ENCODE peak calls at places on chromosome 3, in four cellular contexts. C is fibroblast of mammary gland, Y is A549, R is SJSA1. S is an unnamed sample.

GRCh38 chr3:30855390-30855789 is 39.1 kb downstream of the GADL1 start:
- DNase-seq in C (peak), Y (no peak), R (no peak), S (no peak)

GRCh38 chr3:30648670-30649357 is 42.4 kb downstream of the TGFBR2 start:
- DNase-seq in C (no peak), Y (no peak), R (no peak), S (no peak)

GRCh38 chr3:100197876-100198275 is 62.9 kb upstream of the TBC1D23 start:
- DNase-seq in C (no peak), Y (no peak), R (no peak), S (no peak)

GRCh38 chr3:188306435-188306980 is 152.6 kb downstream of the LPP start:
- DNase-seq in C (no peak), Y (no peak), R (no peak), S (no peak)

GRCh38 chr3:23819599-23820360 is 14.0 kb downstream of the UBE2E1 start:
- DNase-seq in C (no peak), Y (no peak), R (no peak), S (no peak)

GRCh38 chr3:9142346-9142745 is 107.1 kb downstream of the SRGAP3 start:
- DNase-seq in C (peak), Y (no peak), R (no peak), S (no peak)

GRCh38 chr3:14514323-14514720 is 25.8 kb downstream of the GRIP2 start:
- DNase-seq in C (no peak), Y (no peak), R (no peak), S (no peak)

GRCh38 chr3:12286927-12287726 is 1.7 kb upstream of the PPARG start:
- DNase-seq in C (no peak), Y (peak), R (no peak), S (no peak)

GRCh38 chr3:194310516-194310915 is 40.6 kb downstream of the CPN2 start:
- DNase-seq in C (no peak), Y (no peak), R (no peak), S (no peak)

GRCh38 chr3:112818289-112818688 is 28.4 kb downstream of the CD200R1L start:
- DNase-seq in C (peak), Y (no peak), R (no peak), S (no peak)

GRCh38 chr3:107897471-107898180 is 193.2 kb downstream of the CD47 start:
- DNase-seq in C (peak), Y (no peak), R (no peak), S (no peak)

GRCh38 chr3:127016043-127016343 is 33.1 kb downstream of the PLXNA1 start:
- DNase-seq in C (no peak), Y (no peak), R (no peak), S (no peak)

GRCh38 chr3:52245322-52246263 is at the start of gene PPM1M:
- DNase-seq in C (peak), Y (peak), R (peak), S (peak)

GRCh38 chr3:134874737-134875413 is 79.8 kb downstream of the EPHB1 start:
- DNase-seq in C (peak), Y (no peak), R (no peak), S (no peak)

GRCh38 chr3:44923634-44924033 is 49.2 kb downstream of the TGM4 start:
- DNase-seq in C (no peak), Y (no peak), R (no peak), S (no peak)

GRCh38 chr3:189331002-189331418 is 159.2 kb downstream of the TPRG1 start:
- DNase-seq in C (no peak), Y (no peak), R (no peak), S (no peak)

GRCh38 chr3:23923786-23924185 is 6.9 kb downstream of the RPL15 start:
- DNase-seq in C (no peak), Y (no peak), R (no peak), S (no peak)

GRCh38 chr3:71493372-71493771 is 90.2 kb downstream of the FOXP1 start:
- DNase-seq in C (no peak), Y (no peak), R (no peak), S (no peak)

GRCh38 chr3:14144423-14145075 is 19.7 kb downstream of the TMEM43 start:
- DNase-seq in C (peak), Y (peak), R (peak), S (peak)

GRCh38 chr3:43160664-43161063 is 54.8 kb upstream of the POMGNT2 start:
- DNase-seq in C (no peak), Y (no peak), R (no peak), S (no peak)

GRCh38 chr3:141514382-141514781 is 27.6 kb downstream of the RASA2 start:
- DNase-seq in C (no peak), Y (no peak), R (no peak), S (no peak)

GRCh38 chr3:105195260-105195659 is 171.4 kb upstream of the ALCAM start:
- DNase-seq in C (peak), Y (no peak), R (no peak), S (no peak)

GRCh38 chr3:66472313-66473134 is 28.3 kb downstream of the LRIG1 start:
- DNase-seq in C (peak), Y (peak), R (peak), S (no peak)

GRCh38 chr3:127728417-127728816 is 55.7 kb downstream of the ABTB1 start:
- DNase-seq in C (no peak), Y (no peak), R (no peak), S (no peak)

GRCh38 chr3:177772908-177773557 is 575.8 kb upstream of the TBL1XR1 start:
- DNase-seq in C (no peak), Y (no peak), R (no peak), S (no peak)

GRCh38 chr3:84961492-84962255 is 2.9 kb downstream of the CADM2 start:
- DNase-seq in C (no peak), Y (no peak), R (no peak), S (no peak)

GRCh38 chr3:13408890-13409289 is 11.2 kb downstream of the NUP210 start:
- DNase-seq in C (no peak), Y (no peak), R (no peak), S (no peak)

GRCh38 chr3:120448707-120449650 is 1.8 kb downstream of the FSTL1 start:
- DNase-seq in C (peak), Y (peak), R (peak), S (peak)

GRCh38 chr3:56926513-56927282 is 124.9 kb upstream of the ARHGEF3 start:
- DNase-seq in C (peak), Y (no peak), R (peak), S (no peak)

GRCh38 chr3:44982817-44983216 is 6.8 kb downstream of the EXOSC7 start:
- DNase-seq in C (no peak), Y (no peak), R (no peak), S (no peak)

GRCh38 chr3:126394179-126394976 is at the start of gene CFAP100:
- DNase-seq in C (peak), Y (no peak), R (no peak), S (peak)

DNA sequence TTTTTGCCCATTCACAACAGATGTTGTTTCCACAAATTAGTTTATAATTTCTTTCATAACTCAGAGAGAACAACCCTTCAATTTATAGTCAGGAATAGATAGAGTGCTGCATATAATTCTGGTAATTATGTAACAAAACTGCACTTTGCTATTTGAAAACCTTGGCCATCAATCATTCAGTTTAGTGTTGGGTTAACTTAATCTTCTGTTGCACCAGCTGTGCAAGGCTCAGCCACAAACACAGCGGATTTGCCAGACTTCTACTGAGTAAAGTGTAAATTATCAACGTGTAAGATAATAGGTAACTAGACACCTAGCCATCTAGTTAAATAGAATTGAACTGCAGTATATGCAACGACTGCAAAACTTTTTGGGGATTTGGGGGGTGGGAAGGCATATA is 1064.3 kb upstream of the EPHA6 start:
- DNase-seq in C (no peak), Y (no peak), R (no peak), S (no peak)
- H3K4me3 ChIP-seq in C (no peak), Y (no peak), R (no peak), S (no peak)

DNA sequence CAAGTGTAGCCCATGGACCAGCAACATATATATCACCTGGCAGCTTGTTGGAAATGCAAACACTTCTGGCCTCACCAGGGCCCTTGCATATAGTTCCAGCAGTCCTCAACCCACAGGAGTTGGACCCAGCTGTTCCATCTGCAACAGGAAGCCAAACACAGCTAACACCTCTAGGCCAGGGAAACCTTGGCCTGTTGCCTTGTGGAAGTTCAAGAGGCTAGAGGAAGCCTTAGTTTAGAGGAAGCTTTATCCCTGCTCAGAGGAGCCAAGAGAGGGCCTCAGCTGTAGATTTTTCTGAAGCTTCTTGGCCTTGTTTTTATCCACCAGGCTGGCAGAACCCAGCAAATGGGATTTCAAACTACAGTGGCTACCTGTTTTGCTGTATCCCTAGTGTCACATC is 11.4 kb downstream of the FHIT start:
- DNase-seq in C (no peak), Y (no peak), R (no peak), S (no peak)
- H3K4me3 ChIP-seq in C (no peak), Y (no peak), R (no peak), S (no peak)

GRCh38 chr3:46978381-46978780 is 1.1 kb upstream of the NBEAL2 start:
- DNase-seq in C (no peak), Y (no peak), R (no peak), S (no peak)
- H3K4me3 ChIP-seq in C (no peak), Y (no peak), R (no peak), S (peak)

DNA sequence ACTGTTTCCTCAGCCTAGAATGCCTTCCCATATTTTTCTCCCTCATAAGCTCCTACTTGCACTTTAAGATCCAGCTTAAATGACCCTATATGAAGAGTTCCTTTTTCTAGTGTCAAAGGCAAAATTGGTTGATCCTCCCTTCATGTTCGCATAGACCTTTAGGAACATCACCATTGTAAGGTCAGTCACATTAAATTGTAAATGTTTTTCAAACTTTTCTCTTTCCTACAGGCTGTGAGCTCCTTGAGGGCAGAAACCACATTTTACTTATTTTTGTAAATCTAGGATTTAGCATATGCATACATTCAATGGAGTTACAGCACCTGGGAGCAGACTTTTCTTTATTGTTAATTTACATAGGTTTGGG is 813 bp downstream of the SMCO1 start:
- DNase-seq in C (no peak), Y (no peak), R (no peak), S (no peak)
- H3K4me3 ChIP-seq in C (no peak), Y (no peak), R (no peak), S (no peak)

DNA sequence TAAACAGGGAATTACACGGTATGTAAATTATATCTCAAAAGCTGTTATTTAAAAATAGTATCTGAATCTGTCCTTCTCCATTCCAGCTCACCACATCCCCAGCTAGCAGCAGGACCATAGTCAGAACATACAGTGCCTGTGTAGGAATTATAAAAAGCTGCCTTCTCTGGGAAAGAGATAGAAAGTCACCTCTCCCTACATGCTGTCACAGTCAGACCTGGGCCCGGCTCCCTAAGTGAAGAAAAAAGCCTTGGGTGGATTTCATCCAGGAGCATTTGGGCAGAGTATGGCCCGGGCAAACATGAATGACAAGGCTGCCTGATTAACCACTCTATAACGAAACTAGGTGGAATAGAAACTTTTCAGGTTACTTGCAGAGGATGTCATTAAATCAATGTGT is 144.1 kb downstream of the CNTN3 start:
- DNase-seq in C (no peak), Y (no peak), R (no peak), S (no peak)
- H3K4me3 ChIP-seq in C (no peak), Y (no peak), R (no peak), S (no peak)